ENCODE peak calls at places on chromosomes 5 and 9, in nine cellular contexts. S is Peyer's patch, J is HCT116, A is MM.1S, G is fibroblast of villous mesenchyme, F is lower lobe of right lung, L is brain microvascular endothelial cell, P is foreskin fibroblast, O is pancreas. D is an unnamed sample.

GRCh38 chr9:38662763-38663593 is 42.6 kb upstream of the ANKRD18A start:
- DNase-seq in S (no peak), J (no peak), A (no peak), G (peak), F (no peak), L (peak), P (peak), O (no peak), D (peak)

GRCh38 chr9:114316605-114317230 is 6.2 kb upstream of the ORM1 start:
- DNase-seq in S (peak), J (no peak), A (no peak), G (no peak), F (no peak), L (no peak), P (no peak), O (no peak), D (no peak)

GRCh38 chr5:99911971-99912370 is 623.2 kb upstream of the FAM174A start:
- DNase-seq in S (no peak), J (no peak), A (no peak), G (no peak), F (no peak), L (no peak), P (no peak), O (no peak), D (no peak)

GRCh38 chr9:4126184-4126865 is 173.5 kb downstream of the GLIS3 start:
- DNase-seq in S (no peak), J (no peak), A (no peak), G (peak), F (no peak), L (no peak), P (peak), O (no peak), D (peak)

GRCh38 chr5:142325677-142326479 is 1.1 kb upstream of the SPRY4 start:
- DNase-seq in S (peak), J (peak), A (no peak), G (peak), F (peak), L (peak), P (peak), O (peak), D (peak)

GRCh38 chr5:72525816-72526215 is 18.6 kb upstream of the ZNF366 start:
- DNase-seq in S (no peak), J (no peak), A (no peak), G (peak), F (no peak), L (peak), P (peak), O (no peak), D (peak)

GRCh38 chr5:139131062-139131856 is 66.9 kb downstream of the SIL1 start:
- DNase-seq in S (no peak), J (no peak), A (no peak), G (peak), F (no peak), L (no peak), P (no peak), O (peak), D (peak)

GRCh38 chr5:14191325-14191724 is 48.2 kb downstream of the TRIO start:
- DNase-seq in S (no peak), J (no peak), A (no peak), G (no peak), F (no peak), L (no peak), P (no peak), O (no peak), D (no peak)

GRCh38 chr5:167814828-167815227 is 476.6 kb upstream of the WWC1 start:
- DNase-seq in S (no peak), J (no peak), A (no peak), G (peak), F (no peak), L (peak), P (peak), O (no peak), D (peak)

GRCh38 chr9:131521203-131521602 is 9.9 kb downstream of the UCK1 start:
- DNase-seq in S (no peak), J (no peak), A (no peak), G (no peak), F (no peak), L (no peak), P (no peak), O (no peak), D (no peak)

GRCh38 chr9:104143554-104143919 is 49.4 kb downstream of the SMC2 start:
- DNase-seq in S (no peak), J (no peak), A (no peak), G (no peak), F (no peak), L (no peak), P (no peak), O (no peak), D (no peak)

GRCh38 chr5:1036504-1037122 is 28.0 kb downstream of the NKD2 start:
- DNase-seq in S (no peak), J (no peak), A (no peak), G (no peak), F (peak), L (no peak), P (no peak), O (no peak), D (no peak)

GRCh38 chr9:5688109-5688508 is 59.2 kb downstream of the RIC1 start:
- DNase-seq in S (no peak), J (no peak), A (no peak), G (peak), F (no peak), L (peak), P (no peak), O (no peak), D (peak)

GRCh38 chr5:95773325-95774059 is 42.4 kb downstream of the RHOBTB3 start:
- DNase-seq in S (no peak), J (no peak), A (no peak), G (peak), F (no peak), L (peak), P (peak), O (no peak), D (peak)

GRCh38 chr5:14134086-14134485 is 9.1 kb upstream of the TRIO start:
- DNase-seq in S (no peak), J (no peak), A (no peak), G (no peak), F (no peak), L (no peak), P (no peak), O (no peak), D (peak)

GRCh38 chr5:57777174-57777581 is 294.6 kb upstream of the ACTBL2 start:
- DNase-seq in S (no peak), J (no peak), A (no peak), G (peak), F (no peak), L (no peak), P (no peak), O (no peak), D (no peak)

GRCh38 chr9:114958021-114958846 is 27.8 kb upstream of the TNFSF8 start:
- DNase-seq in S (peak), J (no peak), A (no peak), G (no peak), F (peak), L (no peak), P (no peak), O (no peak), D (peak)

GRCh38 chr9:93297659-93298497 is 113.9 kb downstream of the WNK2 start:
- DNase-seq in S (peak), J (no peak), A (no peak), G (no peak), F (peak), L (no peak), P (no peak), O (peak), D (no peak)

GRCh38 chr5:116487045-116487444 is 87.6 kb downstream of the SEMA6A start:
- DNase-seq in S (no peak), J (no peak), A (no peak), G (no peak), F (no peak), L (no peak), P (no peak), O (no peak), D (no peak)

GRCh38 chr5:135662104-135662503 is 83.3 kb upstream of the CXCL14 start:
- DNase-seq in S (no peak), J (no peak), A (no peak), G (no peak), F (no peak), L (no peak), P (no peak), O (no peak), D (peak)

GRCh38 chr9:77809552-77809951 is 161.4 kb upstream of the GNA14 start:
- DNase-seq in S (no peak), J (no peak), A (no peak), G (no peak), F (no peak), L (no peak), P (no peak), O (no peak), D (no peak)

GRCh38 chr5:73380710-73381586 is 67.6 kb downstream of the FOXD1 start:
- DNase-seq in S (no peak), J (no peak), A (no peak), G (no peak), F (no peak), L (no peak), P (no peak), O (no peak), D (no peak)

GRCh38 chr5:150540615-150541396 is 32.9 kb downstream of the NDST1 start:
- DNase-seq in S (no peak), J (no peak), A (no peak), G (peak), F (no peak), L (peak), P (peak), O (no peak), D (peak)

GRCh38 chr9:99778829-99779228 is 42.9 kb upstream of the NR4A3 start:
- DNase-seq in S (no peak), J (no peak), A (no peak), G (no peak), F (no peak), L (no peak), P (no peak), O (no peak), D (no peak)

GRCh38 chr9:17793713-17794622 is 215.1 kb downstream of the SH3GL2 start:
- DNase-seq in S (no peak), J (peak), A (no peak), G (peak), F (no peak), L (peak), P (no peak), O (peak), D (peak)

GRCh38 chr9:109976328-109976702 is 196.3 kb downstream of the PALM2AKAP2 start:
- DNase-seq in S (no peak), J (no peak), A (no peak), G (no peak), F (no peak), L (no peak), P (no peak), O (no peak), D (no peak)

GRCh38 chr5:151264113-151264512 is 11.1 kb downstream of the GM2A start:
- DNase-seq in S (no peak), J (no peak), A (no peak), G (peak), F (no peak), L (peak), P (peak), O (no peak), D (peak)

GRCh38 chr5:135461752-135462151 is 9.6 kb upstream of the TIFAB start:
- DNase-seq in S (no peak), J (no peak), A (no peak), G (no peak), F (no peak), L (no peak), P (no peak), O (no peak), D (no peak)

GRCh38 chr9:3972687-3973086 is 327.2 kb downstream of the GLIS3 start:
- DNase-seq in S (no peak), J (no peak), A (no peak), G (no peak), F (no peak), L (no peak), P (no peak), O (no peak), D (no peak)

GRCh38 chr5:111966290-111966689 is 209.3 kb upstream of the NREP start:
- DNase-seq in S (no peak), J (no peak), A (no peak), G (no peak), F (no peak), L (no peak), P (no peak), O (no peak), D (no peak)

GRCh38 chr5:111961867-111962266 is 204.9 kb upstream of the NREP start:
- DNase-seq in S (no peak), J (no peak), A (no peak), G (no peak), F (no peak), L (no peak), P (no peak), O (no peak), D (no peak)

GRCh38 chr5:111960466-111961215 is 203.6 kb upstream of the NREP start:
- DNase-seq in S (no peak), J (no peak), A (no peak), G (no peak), F (no peak), L (no peak), P (peak), O (no peak), D (peak)

GRCh38 chr5:111963555-111963954 is 206.6 kb upstream of the NREP start:
- DNase-seq in S (no peak), J (no peak), A (no peak), G (no peak), F (no peak), L (no peak), P (no peak), O (no peak), D (no peak)

GRCh38 chr5:111962906-111963305 is 205.9 kb upstream of the NREP start:
- DNase-seq in S (no peak), J (no peak), A (no peak), G (no peak), F (no peak), L (no peak), P (no peak), O (no peak), D (no peak)
- H3K4me3 ChIP-seq in S (no peak), J (no peak), A (no peak), G (no peak), F (no peak), L (no peak), P (no peak), O (no peak), D (no peak)

GRCh38 chr5:64040496-64040895 is 78.3 kb upstream of the HTR1A start:
- DNase-seq in S (no peak), J (no peak), A (no peak), G (no peak), F (no peak), L (no peak), P (no peak), O (no peak), D (no peak)
- TF ChIP-seq CTCF in S (no peak), J (peak), A (peak), G (no peak), F (no peak), L (no peak), P (no peak), O (no peak), D (no peak)

DNA sequence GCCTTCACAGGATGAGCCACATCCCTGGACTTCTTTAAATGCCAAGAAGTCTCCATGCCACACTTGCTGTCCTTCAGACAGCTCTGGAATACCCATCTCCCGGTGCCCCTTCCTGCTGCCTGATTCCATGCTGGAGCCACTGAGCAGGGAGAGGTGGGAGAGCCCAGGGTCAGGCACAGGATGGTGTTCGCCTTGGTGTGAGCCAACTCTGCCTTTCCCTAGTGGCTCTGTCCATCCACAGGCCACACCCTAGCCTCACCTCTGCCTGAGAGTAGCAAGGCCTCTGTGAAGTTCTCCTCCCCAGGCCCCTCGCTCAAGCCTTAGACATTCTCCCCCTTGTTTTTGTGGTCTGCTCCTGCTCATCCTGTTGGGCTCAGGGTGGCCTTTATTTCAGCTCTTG is 54.2 kb upstream of the ANGPTL2 start:
- DNase-seq in S (peak), J (no peak), A (no peak), G (no peak), F (no peak), L (no peak), P (no peak), O (no peak), D (no peak)
- H3K4me3 ChIP-seq in S (no peak), J (no peak), A (no peak), G (no peak), F (no peak), L (no peak), P (no peak), O (no peak), D (no peak)

GRCh38 chr5:93621340-93621872 is 38.4 kb downstream of the NR2F1 start:
- DNase-seq in S (peak), J (no peak), A (no peak), G (peak), F (peak), L (peak), P (peak), O (peak), D (peak)

GRCh38 chr5:93622240-93622885 is 39.3 kb downstream of the NR2F1 start:
- DNase-seq in S (no peak), J (no peak), A (no peak), G (peak), F (no peak), L (peak), P (peak), O (no peak), D (peak)

GRCh38 chr5:93623153-93623552 is 40.1 kb downstream of the NR2F1 start:
- DNase-seq in S (no peak), J (no peak), A (no peak), G (no peak), F (no peak), L (no peak), P (no peak), O (no peak), D (no peak)

GRCh38 chr5:93620487-93621339 is 37.7 kb downstream of the NR2F1 start:
- DNase-seq in S (peak), J (peak), A (peak), G (peak), F (peak), L (peak), P (peak), O (peak), D (peak)
- TF ChIP-seq CTCF in S (no peak), J (peak), A (peak), G (no peak), F (no peak), L (peak), P (no peak), O (no peak), D (peak)

GRCh38 chr9:121698627-121699270 is 47.3 kb downstream of the DAB2IP start:
- DNase-seq in S (no peak), J (no peak), A (no peak), G (no peak), F (peak), L (no peak), P (no peak), O (no peak), D (peak)
- H3K4me3 ChIP-seq in S (peak), J (peak), A (peak), G (peak), F (peak), L (peak), P (peak), O (peak), D (peak)